ENCODE peak calls at places on chromosomes 13 and 19, in nine cellular contexts. W is tibial artery; C is NCI-H460; O is NCI-H748 treated with DMSO at 0.1 percent for 48 hours; S is NCI-H1105 treated with DMSO at 0.1 percent for 48 hours; N is SK-N-SH; R is activated CD8-positive, alpha-beta memory T cell treated with anti-CD3 and anti-CD28 coated beads for 24 hours; I is aorta; P is tibial nerve. Q is an unnamed sample.

GRCh38 chr13:41547253-41548000 is 90.1 kb downstream of the RGCC start:
- DNase-seq in W (peak), C (no peak), O (no peak), S (no peak), N (no peak), R (no peak), I (no peak), P (peak), Q (no peak)

GRCh38 chr13:80133631-80134083 is 207.3 kb downstream of the SPRY2 start:
- DNase-seq in W (no peak), C (no peak), O (no peak), S (no peak), N (no peak), R (no peak), I (no peak), P (no peak), Q (no peak)

GRCh38 chr13:30443957-30444404 is 21.7 kb downstream of the UBE2L5 start:
- DNase-seq in W (no peak), C (no peak), O (no peak), S (no peak), N (no peak), R (peak), I (no peak), P (no peak), Q (no peak)

GRCh38 chr13:30026909-30027308 is 176.5 kb upstream of the UBL3 start:
- DNase-seq in W (no peak), C (no peak), O (no peak), S (no peak), N (no peak), R (no peak), I (no peak), P (no peak), Q (no peak)

GRCh38 chr13:109790951-109791605 is 4.7 kb upstream of the IRS2 start:
- DNase-seq in W (no peak), C (peak), O (peak), S (peak), N (peak), R (no peak), I (no peak), P (no peak), Q (peak)

GRCh38 chr13:48233886-48234488 is 981 bp downstream of the ITM2B start:
- DNase-seq in W (no peak), C (no peak), O (no peak), S (no peak), N (no peak), R (no peak), I (no peak), P (no peak), Q (peak)

GRCh38 chr19:30647891-30648290 is 275.7 kb downstream of the ZNF536 start:
- DNase-seq in W (no peak), C (no peak), O (no peak), S (no peak), N (no peak), R (no peak), I (peak), P (no peak), Q (no peak)

GRCh38 chr19:46783670-46784069 is 4.7 kb downstream of the SLC1A5 start:
- DNase-seq in W (no peak), C (no peak), O (peak), S (peak), N (no peak), R (no peak), I (no peak), P (no peak), Q (no peak)

GRCh38 chr13:113989585-113990300 is 15.9 kb upstream of the C13orf46 start:
- DNase-seq in W (no peak), C (no peak), O (no peak), S (no peak), N (no peak), R (no peak), I (no peak), P (no peak), Q (no peak)

GRCh38 chr13:111210082-111210481 is 95.0 kb downstream of the ARHGEF7 start:
- DNase-seq in W (no peak), C (no peak), O (no peak), S (no peak), N (no peak), R (no peak), I (no peak), P (no peak), Q (no peak)

GRCh38 chr13:98476106-98476505 is 100.8 kb downstream of the STK24 start:
- DNase-seq in W (no peak), C (no peak), O (no peak), S (no peak), N (peak), R (no peak), I (no peak), P (no peak), Q (no peak)

Q was measured in fibroblast of gingiva.